ENCODE peak calls at places on chromosomes 6 and 20, in four cellular contexts. J, F, M and P are unnamed samples.

GRCh38 chr6:30837870-30838269 is 46.4 kb upstream of the DDR1 start:
- DNase-seq in J (no peak), F (no peak), M (no peak), P (no peak)

GRCh38 chr6:98627129-98627775 is 207.1 kb upstream of the POU3F2 start:
- DNase-seq in J (no peak), F (no peak), M (no peak), P (no peak)

GRCh38 chr6:160398674-160399271 is 50.6 kb downstream of the SLC22A3 start:
- DNase-seq in J (peak; percentile 31), F (no peak), M (no peak), P (no peak)

GRCh38 chr20:23456416-23456815 is 3.7 kb upstream of the CST11 start:
- DNase-seq in J (no peak), F (no peak), M (no peak), P (no peak)

GRCh38 chr20:39269031-39269461 is 306.9 kb downstream of the DHX35 start:
- DNase-seq in J (peak; percentile 8), F (peak; percentile 3), M (peak; percentile 85), P (no peak)

GRCh38 chr6:13273931-13274706 is 54.2 kb downstream of the TBC1D7 start:
- DNase-seq in J (no peak), F (no peak), M (no peak), P (no peak)

GRCh38 chr20:33370296-33370695 is 31.0 kb downstream of the CDK5RAP1 start:
- DNase-seq in J (peak; percentile 29), F (no peak), M (no peak), P (no peak)

GRCh38 chr6:143007626-143008025 is 53.1 kb upstream of the AIG1 start:
- DNase-seq in J (no peak), F (no peak), M (no peak), P (peak; percentile 46)

GRCh38 chr6:126280287-126280686 is 59.6 kb upstream of the CENPW start:
- DNase-seq in J (no peak), F (no peak), M (no peak), P (no peak)

GRCh38 chr20:61659652-61660346 is 405.9 kb downstream of the TAF4 start:
- DNase-seq in J (no peak), F (no peak), M (no peak), P (no peak)

GRCh38 chr6:10406556-10406955 is 8.3 kb downstream of the TFAP2A start:
- DNase-seq in J (no peak), F (no peak), M (no peak), P (no peak)

GRCh38 chr6:87943191-87943590 is 104.5 kb upstream of the SPACA1 start:
- DNase-seq in J (no peak), F (no peak), M (no peak), P (no peak)

GRCh38 chr20:45337367-45338120 is 10.7 kb downstream of the SDC4 start:
- DNase-seq in J (peak; percentile 98), F (peak; percentile 94), M (no peak), P (peak; percentile 78)

GRCh38 chr6:165889636-165890403 is 226.8 kb upstream of the PDE10A start:
- DNase-seq in J (peak; percentile 21), F (peak; percentile 68), M (peak; percentile 63), P (no peak)

GRCh38 chr20:10040070-10040970 is 5.5 kb downstream of the ANKEF1 start:
- DNase-seq in J (peak; percentile 79), F (peak; percentile 85), M (no peak), P (no peak)

DNA sequence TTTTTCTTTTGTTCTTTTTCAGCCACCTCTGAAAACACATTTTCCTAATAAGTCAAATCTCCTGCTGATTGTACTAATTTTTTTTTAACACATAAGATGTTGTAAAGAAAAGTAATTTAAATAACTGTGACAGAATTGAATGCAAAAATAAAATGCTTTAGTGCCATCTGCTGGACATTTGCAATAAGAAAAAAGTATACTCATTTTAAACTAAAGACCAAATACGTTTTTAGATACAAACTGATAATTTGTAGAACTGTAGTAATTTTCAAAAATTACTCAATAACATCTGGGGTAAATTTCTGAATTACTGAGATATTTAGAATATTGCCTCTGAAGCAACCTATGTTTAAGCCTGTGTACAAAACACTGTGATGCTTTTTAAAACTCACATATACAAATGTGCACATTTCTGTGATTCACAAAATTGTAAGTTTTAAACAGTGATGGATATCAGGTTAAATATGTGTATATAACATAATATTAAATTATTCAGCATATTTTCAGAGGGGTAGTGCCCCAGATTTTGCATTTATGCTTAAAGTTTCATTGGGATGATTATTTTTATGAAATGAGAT is 198.7 kb downstream of the RIMS1 start:
- DNase-seq in J (peak; percentile 6), F (peak; percentile 18), M (no peak), P (no peak)
- TF ChIP-seq CTCF in J (peak; percentile 39), F (peak; percentile 57), M (peak; percentile 22), P (peak; percentile 26)

GRCh38 chr6:130381012-130381411 is 15.2 kb downstream of the TMEM200A start:
- DNase-seq in J (no peak), F (no peak), M (no peak), P (no peak)

GRCh38 chr6:130382872-130383490 is 17.2 kb downstream of the TMEM200A start:
- DNase-seq in J (no peak), F (no peak), M (no peak), P (no peak)

GRCh38 chr6:130385059-130385695 is 19.4 kb downstream of the TMEM200A start:
- DNase-seq in J (no peak), F (no peak), M (no peak), P (peak; percentile 52)

GRCh38 chr6:130377911-130378310 is 12.1 kb downstream of the TMEM200A start:
- DNase-seq in J (no peak), F (no peak), M (no peak), P (no peak)

DNA sequence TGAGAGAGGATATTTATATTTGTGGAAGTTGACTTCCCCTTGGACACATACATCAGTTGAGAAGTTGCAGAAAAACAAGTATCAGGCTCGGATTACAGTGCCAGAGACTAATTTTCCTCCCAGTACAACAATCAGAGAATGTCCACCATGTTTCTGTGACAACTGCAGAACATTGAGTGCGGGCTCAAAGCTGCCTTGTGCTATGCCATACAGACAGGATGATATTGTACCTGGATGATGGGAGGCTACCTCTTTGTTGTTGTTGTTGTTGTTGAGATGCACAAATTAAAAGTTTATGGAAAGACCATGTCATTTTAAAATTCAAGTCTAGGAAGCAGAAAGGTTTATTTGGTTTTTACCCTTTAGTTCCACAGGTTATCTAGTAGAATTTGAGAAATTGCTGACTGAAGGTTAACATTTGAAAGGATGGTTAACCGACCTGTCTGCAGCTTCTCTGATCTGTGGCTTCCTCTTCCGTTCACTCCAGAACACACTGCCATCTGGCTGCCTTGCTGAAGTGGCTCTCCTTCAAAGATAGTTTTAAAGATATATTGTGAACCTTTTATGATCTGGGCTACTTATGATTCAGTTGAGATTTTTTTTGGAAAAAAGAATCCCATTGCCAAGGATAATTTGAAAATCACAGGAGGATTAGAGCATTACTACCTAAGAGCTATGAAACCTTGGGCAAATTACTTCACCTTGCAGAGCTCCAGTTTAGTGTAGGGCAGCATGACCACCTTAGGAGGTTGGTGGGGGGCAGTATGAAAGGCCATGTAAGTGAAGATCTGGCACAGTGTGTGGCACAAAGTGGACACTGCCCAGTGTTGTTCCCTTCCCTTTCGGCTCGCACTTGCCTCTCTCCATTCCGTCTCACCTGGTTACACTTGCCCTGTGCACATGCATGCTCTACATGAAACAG is 15.9 kb downstream of the TMEM200A start:
- DNase-seq in J (no peak), F (no peak), M (no peak), P (no peak)
- TF ChIP-seq CTCF in J (peak; percentile 9), F (no peak), M (no peak), P (no peak)

DNA sequence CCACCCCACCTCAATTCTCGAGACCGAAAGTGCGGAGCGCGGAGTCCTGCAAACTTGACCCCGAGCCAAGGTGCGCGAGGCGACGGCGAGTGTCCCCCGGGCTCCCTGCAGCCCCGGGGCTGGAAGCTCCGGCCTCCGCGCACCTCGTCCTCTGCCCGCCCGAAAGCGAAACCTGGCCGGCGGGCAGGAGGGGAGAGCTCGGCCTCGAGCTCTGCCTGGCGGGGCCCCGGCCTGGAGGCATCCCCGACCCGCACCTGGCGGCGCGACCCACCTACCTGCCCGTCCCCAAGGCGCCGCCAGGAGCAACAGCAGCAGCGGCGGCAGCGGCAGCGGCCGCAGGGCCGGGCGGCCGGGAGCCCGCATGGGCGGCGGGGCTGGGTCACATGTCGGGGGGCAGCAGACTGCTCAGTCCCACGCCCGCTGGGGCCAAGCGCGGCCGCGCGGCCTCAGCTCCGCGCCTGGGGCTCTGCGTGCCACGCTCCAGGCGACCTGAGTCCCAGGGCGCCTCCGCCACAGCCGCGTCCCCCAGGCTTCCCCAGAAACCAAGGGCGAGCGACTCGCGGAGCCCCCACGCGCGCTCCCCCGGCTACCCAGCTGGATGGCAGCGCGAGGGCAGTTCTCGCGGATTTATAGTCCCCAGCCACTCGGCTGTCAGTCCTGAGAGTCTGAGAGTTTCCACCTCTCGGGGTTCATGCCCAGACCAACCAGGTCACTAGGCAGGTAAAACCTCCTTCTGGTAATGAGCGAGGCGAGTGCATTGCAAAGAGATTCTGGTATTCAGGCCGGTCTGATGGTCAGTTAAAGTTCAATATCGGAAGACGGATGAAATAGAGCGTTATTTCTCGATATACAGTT is at the start of gene IL20RA:
- DNase-seq in J (peak; percentile 14), F (no peak), M (peak; percentile 59), P (no peak)
- TF ChIP-seq CTCF in J (no peak), F (no peak), M (no peak), P (no peak)

GRCh38 chr20:297098-297924 is at the start of gene ZCCHC3:
- DNase-seq in J (peak; percentile 93), F (peak; percentile 93), M (peak; percentile 88), P (peak; percentile 80)
- TF ChIP-seq CTCF in J (no peak), F (peak; percentile 30), M (no peak), P (no peak)